ENCODE peak calls at places on chromosomes 3 and 15, in nine cellular contexts. F, M, Q, A, Z, V, O, C and G are unnamed samples.

GRCh38 chr3:174120997-174121396 is 723.5 kb downstream of the NLGN1 start:
- DNase-seq in Z (no peak), Q (no peak), A (no peak), C (no peak), F (no peak), V (no peak), O (no peak), M (no peak), G (peak)

GRCh38 chr15:34984884-34985630 is 3.0 kb downstream of the ZNF770 start:
- DNase-seq in O (no peak), A (no peak), M (no peak), Q (peak), V (no peak), C (peak), F (peak), Z (no peak), G (peak)

GRCh38 chr3:79604681-79605080 is 163.1 kb downstream of the ROBO1 start:
- DNase-seq in V (no peak), O (no peak), M (no peak), C (no peak), F (peak), A (no peak), Z (no peak), Q (no peak), G (peak)

GRCh38 chr3:45639044-45639392 is 44.5 kb downstream of the LIMD1 start:
- DNase-seq in O (no peak), V (no peak), C (peak), M (no peak), Z (no peak), F (no peak), Q (no peak), A (no peak), G (no peak)

GRCh38 chr3:154904328-154904727 is 175.8 kb upstream of the MME start:
- DNase-seq in Z (no peak), C (peak), O (no peak), F (peak), M (peak), V (peak), A (peak), Q (peak), G (peak)

GRCh38 chr15:77347197-77347596 is 72.7 kb downstream of the PEAK1 start:
- DNase-seq in M (no peak), O (no peak), V (no peak), Q (no peak), A (no peak), F (peak), C (no peak), Z (no peak), G (peak)

GRCh38 chr3:104286645-104287044 is 1080.1 kb upstream of the ALCAM start:
- DNase-seq in C (no peak), F (no peak), A (no peak), M (no peak), Q (no peak), Z (no peak), V (no peak), O (no peak), G (no peak)

GRCh38 chr3:11591401-11592266 is 52.1 kb downstream of the VGLL4 start:
- DNase-seq in V (peak), O (peak), Z (no peak), C (peak), M (peak), A (peak), Q (no peak), F (peak), G (peak)

GRCh38 chr3:193909387-193909786 is 226.6 kb upstream of the HES1 start:
- DNase-seq in O (no peak), C (no peak), F (no peak), Q (no peak), V (no peak), M (no peak), Z (no peak), A (no peak), G (no peak)

GRCh38 chr15:80578206-80578595 is 116.9 kb upstream of the ABHD17C start:
- DNase-seq in M (no peak), F (no peak), C (no peak), O (no peak), A (no peak), V (peak), Q (no peak), Z (no peak), G (no peak)

GRCh38 chr15:90642464-90643300 is 74.5 kb upstream of the BLM start:
- DNase-seq in C (no peak), V (no peak), A (no peak), O (no peak), Q (no peak), F (no peak), M (no peak), Z (no peak), G (no peak)

DNA sequence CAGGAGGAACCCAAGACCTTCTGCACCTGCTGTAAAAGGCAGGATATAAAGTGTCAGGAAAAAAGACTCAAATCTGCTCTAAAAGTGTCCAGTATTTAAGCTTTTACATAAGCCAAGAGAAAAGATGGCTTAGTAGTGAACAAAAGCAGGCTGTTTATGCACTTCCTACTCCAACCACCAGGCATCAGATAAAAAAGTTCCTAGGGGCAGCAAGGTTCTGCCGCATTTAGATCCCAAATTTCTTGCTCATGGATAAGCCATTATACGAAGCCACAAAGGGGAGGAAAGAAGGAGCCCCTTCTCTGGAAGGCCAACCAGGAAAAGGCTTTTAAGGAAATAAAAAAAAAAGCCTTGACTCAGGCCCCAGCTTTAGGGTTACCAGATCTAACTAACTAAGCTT is 10.6 kb upstream of the SLC9C1 start:
- DNase-seq in M (no peak), O (no peak), A (no peak), V (no peak), C (no peak), Z (no peak), Q (no peak), F (peak), G (peak)
- TF ChIP-seq CTCF in M (peak), O (no peak), A (no peak), V (peak), C (peak), Z (no peak), Q (no peak), F (peak), G (peak)

GRCh38 chr15:40739854-40740253 is 15.2 kb downstream of the RMDN3 start:
- DNase-seq in M (no peak), Q (no peak), Z (no peak), V (no peak), A (no peak), O (no peak), C (no peak), F (no peak), G (no peak)
- TF ChIP-seq CTCF in M (peak), Q (no peak), Z (no peak), V (peak), A (no peak), O (no peak), C (no peak), F (no peak), G (no peak)

GRCh38 chr3:115864912-115865311 is 241.6 kb downstream of the GAP43 start:
- DNase-seq in O (no peak), F (no peak), C (no peak), V (no peak), Q (no peak), Z (no peak), M (no peak), A (no peak), G (no peak)
- TF ChIP-seq CTCF in O (no peak), F (no peak), C (no peak), V (no peak), Q (no peak), Z (no peak), M (no peak), A (no peak), G (no peak)

DNA sequence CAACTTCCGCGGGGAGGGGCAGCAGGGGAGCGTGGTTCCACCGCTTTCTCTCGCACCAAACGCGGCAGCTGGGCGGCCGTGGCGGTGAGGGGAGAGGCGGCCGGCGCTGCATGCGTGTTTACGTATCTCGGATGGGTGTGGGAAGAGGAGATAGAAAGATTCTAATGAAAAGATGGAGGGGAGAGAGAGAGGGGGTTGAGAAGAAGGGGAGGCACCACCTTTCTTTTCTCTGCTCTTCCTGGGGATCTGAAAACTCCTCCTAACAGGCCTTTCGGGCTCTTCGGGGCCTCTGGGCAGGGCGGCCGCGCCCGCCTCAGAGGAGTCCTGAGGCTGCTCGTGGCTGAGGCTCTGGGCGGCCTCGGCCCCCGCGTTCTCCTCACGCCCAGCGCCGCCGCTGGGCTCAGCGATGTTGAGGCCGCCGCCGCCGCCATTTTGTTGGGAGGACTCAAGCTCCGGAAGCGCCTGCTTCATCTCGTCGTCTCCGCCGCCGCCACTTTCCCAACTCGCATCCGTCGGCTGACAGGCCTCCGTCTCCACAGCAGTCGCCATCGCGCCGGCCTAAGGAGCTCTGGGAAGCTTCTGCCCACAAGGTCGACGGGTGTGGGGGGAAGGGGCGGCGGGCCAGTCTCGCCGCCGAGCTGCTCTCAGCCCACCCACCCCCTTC is 475 bp downstream of the TASOR start:
- DNase-seq in C (peak), Z (peak), V (peak), M (no peak), O (peak), Q (peak), A (peak), F (peak), G (peak)
- TF ChIP-seq CTCF in C (no peak), Z (no peak), V (no peak), M (no peak), O (no peak), Q (no peak), A (no peak), F (peak), G (no peak)

GRCh38 chr3:197800379-197800778 is 9.3 kb downstream of the LRCH3 start:
- DNase-seq in V (no peak), F (no peak), A (no peak), O (no peak), C (peak), Q (no peak), Z (no peak), M (no peak), G (no peak)

GRCh38 chr3:197801801-197802504 is 10.9 kb downstream of the LRCH3 start:
- DNase-seq in Z (no peak), C (peak), F (peak), O (no peak), M (no peak), V (no peak), A (peak), Q (peak), G (no peak)

GRCh38 chr3:197807969-197808587 is 17.0 kb downstream of the LRCH3 start:
- DNase-seq in A (no peak), F (peak), Q (no peak), Z (no peak), V (no peak), O (no peak), M (no peak), C (peak), G (peak)

GRCh38 chr3:197798863-197799262 is 7.8 kb downstream of the LRCH3 start:
- DNase-seq in F (no peak), A (no peak), V (no peak), C (no peak), M (no peak), Q (no peak), Z (no peak), O (no peak), G (no peak)

GRCh38 chr3:197802505-197803459 is 11.7 kb downstream of the LRCH3 start:
- DNase-seq in V (no peak), F (no peak), Z (no peak), C (no peak), Q (no peak), M (no peak), O (no peak), A (no peak), G (no peak)
- TF ChIP-seq CTCF in V (peak), F (peak), Z (no peak), C (peak), Q (no peak), M (no peak), O (peak), A (no peak), G (no peak)

DNA sequence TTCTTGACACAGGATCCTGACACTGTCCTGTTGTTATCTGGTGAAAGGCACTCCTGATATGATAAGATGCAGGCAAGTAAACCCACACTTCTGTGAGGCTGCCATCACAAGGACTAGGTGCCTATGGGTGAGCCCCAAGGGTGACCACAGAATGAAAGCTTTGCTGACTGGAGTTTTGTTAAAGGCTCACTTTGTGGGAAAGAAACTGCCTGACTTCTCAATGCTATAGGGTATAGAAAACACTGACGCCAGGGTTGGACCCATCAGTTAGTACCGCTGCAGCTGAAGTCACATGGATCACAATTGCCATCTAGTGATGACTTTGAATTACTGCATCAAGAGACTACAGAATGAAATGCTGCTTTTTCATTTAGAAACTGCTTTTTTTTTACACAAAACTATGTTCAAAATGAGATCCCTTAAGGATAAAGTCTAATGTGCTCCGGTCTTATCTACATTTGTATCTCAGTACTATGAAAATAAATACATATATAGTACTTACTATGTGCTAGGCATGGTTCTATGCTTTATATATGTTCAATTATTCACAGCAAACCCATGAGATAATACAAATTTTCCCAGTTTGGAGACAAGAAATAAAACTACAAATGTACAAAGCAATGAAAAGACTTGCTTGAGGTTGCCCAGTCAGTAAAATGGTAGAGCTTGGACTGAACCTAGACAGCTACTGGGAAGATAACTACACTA is 64.2 kb upstream of the CMSS1 start:
- DNase-seq in Q (peak), A (peak), O (peak), F (peak), M (peak), C (peak), V (peak), Z (no peak), G (peak)
- TF ChIP-seq CTCF in Q (peak), A (peak), O (peak), F (peak), M (peak), C (peak), V (peak), Z (no peak), G (peak)

GRCh38 chr3:138569090-138569489 is 25.0 kb downstream of the CEP70 start:
- DNase-seq in M (no peak), Z (no peak), F (peak), A (no peak), O (no peak), C (no peak), V (no peak), Q (no peak), G (no peak)

GRCh38 chr3:138573138-138573537 is 20.9 kb downstream of the CEP70 start:
- DNase-seq in A (no peak), Z (no peak), C (no peak), M (no peak), V (no peak), O (no peak), F (no peak), Q (no peak), G (no peak)

DNA sequence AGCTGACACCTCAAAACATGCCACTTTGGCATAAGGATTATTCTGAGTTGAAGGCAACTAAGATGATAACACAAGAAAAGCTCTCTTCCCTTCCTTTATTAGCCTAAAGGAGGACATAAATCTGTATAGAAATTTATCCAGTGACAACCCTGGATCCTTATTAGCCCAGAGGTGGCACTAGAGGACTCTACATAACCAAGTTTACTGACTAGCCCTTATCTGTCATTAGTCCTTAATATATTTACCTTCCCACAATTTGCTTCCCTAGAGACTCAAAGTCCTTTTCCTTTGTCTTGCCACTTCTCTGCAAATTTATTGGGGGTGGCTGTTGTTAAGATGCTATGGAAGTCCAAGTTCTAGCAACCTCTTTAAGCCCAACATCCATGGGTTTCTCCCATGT is 26.7 kb downstream of the CEP70 start:
- DNase-seq in A (no peak), O (no peak), F (no peak), C (no peak), Q (no peak), Z (no peak), M (no peak), V (no peak), G (no peak)
- TF ChIP-seq CTCF in A (no peak), O (no peak), F (no peak), C (no peak), Q (no peak), Z (no peak), M (peak), V (peak), G (no peak)

DNA sequence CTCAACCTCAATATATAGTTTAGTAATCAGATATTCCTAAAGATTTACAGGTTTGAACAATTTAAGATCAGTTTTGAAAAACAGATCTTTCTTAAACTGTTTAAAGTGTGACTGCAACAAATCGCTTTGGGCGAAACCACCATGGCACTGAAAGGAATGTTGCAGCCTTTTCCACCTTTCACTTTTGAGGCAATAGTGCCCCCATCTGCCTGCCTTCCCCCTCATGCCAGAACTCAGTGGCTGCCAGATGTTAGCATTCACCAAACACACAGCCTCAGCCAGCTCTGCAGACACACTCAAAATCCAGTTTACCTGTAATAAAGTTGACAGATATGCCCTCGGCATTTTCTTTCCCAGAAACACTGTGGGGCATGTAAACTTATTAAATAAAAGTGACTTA is 3.3 kb downstream of the LYSMD4 start:
- DNase-seq in F (peak), Q (peak), M (no peak), V (no peak), A (peak), C (peak), Z (no peak), O (peak), G (peak)
- TF ChIP-seq CTCF in F (peak), Q (peak), M (peak), V (peak), A (peak), C (peak), Z (no peak), O (peak), G (peak)

GRCh38 chr15:54082836-54083492 is 104.7 kb downstream of the UNC13C start:
- DNase-seq in O (no peak), Z (no peak), F (peak), Q (peak), M (no peak), A (peak), C (no peak), V (peak), G (peak)
- TF ChIP-seq CTCF in O (peak), Z (no peak), F (peak), Q (peak), M (peak), A (peak), C (peak), V (peak), G (peak)